ENCODE peak calls at places on chromosomes 4 and X, in five cellular contexts. D, L, Q, N and G are unnamed samples.

GRCh38 chrX:101276238-101276637 is 14.9 kb downstream of the TAF7L start:
- DNase-seq in N (no peak), Q (no peak), D (no peak), L (no peak), G (no peak)

GRCh38 chr4:48722509-48723446 is 57.3 kb downstream of the FRYL start:
- DNase-seq in L (no peak), N (no peak), D (no peak), Q (no peak), G (no peak)

GRCh38 chrX:140432328-140433025 is 72.4 kb downstream of the SOX3 start:
- DNase-seq in Q (no peak), L (no peak), N (no peak), D (no peak), G (no peak)

GRCh38 chrX:12210921-12211320 is 72.6 kb downstream of the FRMPD4 start:
- DNase-seq in N (no peak), L (no peak), D (no peak), Q (peak), G (no peak)

GRCh38 chr4:25702848-25703247 is 47.2 kb downstream of the SLC34A2 start:
- DNase-seq in N (no peak), L (peak), Q (peak), D (peak), G (no peak)

GRCh38 chr4:48931459-48931858 is 24.9 kb upstream of the OCIAD2 start:
- DNase-seq in N (no peak), D (no peak), L (no peak), Q (no peak), G (no peak)

GRCh38 chr4:113815826-113816225 is 54.3 kb upstream of the CAMK2D start:
- DNase-seq in D (no peak), N (no peak), Q (no peak), L (no peak), G (no peak)

GRCh38 chr4:145988628-145989027 is 50.0 kb upstream of the ZNF827 start:
- DNase-seq in Q (no peak), D (no peak), L (no peak), N (no peak), G (no peak)

GRCh38 chr4:188145626-188146025 is 6.4 kb downstream of the TRIML1 start:
- DNase-seq in Q (no peak), N (no peak), L (no peak), D (peak), G (no peak)

GRCh38 chrX:112808651-112809050 is 32.0 kb downstream of the AMOT start:
- DNase-seq in N (no peak), L (no peak), D (no peak), Q (no peak), G (no peak)

GRCh38 chr4:112633477-112634235 is 3.1 kb downstream of the ZGRF1 start:
- DNase-seq in L (no peak), N (peak), D (no peak), Q (peak), G (peak)

GRCh38 chrX:97446298-97446882 is 562.7 kb downstream of the RPA4 start:
- DNase-seq in Q (no peak), N (peak), D (no peak), L (no peak), G (no peak)

GRCh38 chrX:27438937-27439336 is 24.2 kb downstream of the PPP4R3C start:
- DNase-seq in D (no peak), L (no peak), Q (no peak), N (no peak), G (no peak)

GRCh38 chrX:125998432-125998831 is 167.7 kb downstream of the DCAF12L2 start:
- DNase-seq in L (no peak), Q (no peak), D (peak), N (peak), G (no peak)

GRCh38 chr4:103207673-103208072 is 9.5 kb upstream of the CENPE start:
- DNase-seq in D (no peak), L (no peak), Q (no peak), N (no peak), G (no peak)

GRCh38 chr4:165464813-165465381 is 86.1 kb downstream of the CPE start:
- DNase-seq in Q (peak), L (no peak), D (peak), N (peak), G (peak)

GRCh38 chr4:165458451-165458850 is 79.6 kb downstream of the CPE start:
- DNase-seq in D (no peak), N (no peak), L (no peak), Q (no peak), G (no peak)

GRCh38 chr4:165461176-165461835 is 82.5 kb downstream of the CPE start:
- DNase-seq in Q (peak), D (peak), L (no peak), N (no peak), G (no peak)

GRCh38 chr4:165464338-165464737 is 85.5 kb downstream of the CPE start:
- DNase-seq in Q (no peak), L (no peak), N (no peak), D (no peak), G (no peak)

DNA sequence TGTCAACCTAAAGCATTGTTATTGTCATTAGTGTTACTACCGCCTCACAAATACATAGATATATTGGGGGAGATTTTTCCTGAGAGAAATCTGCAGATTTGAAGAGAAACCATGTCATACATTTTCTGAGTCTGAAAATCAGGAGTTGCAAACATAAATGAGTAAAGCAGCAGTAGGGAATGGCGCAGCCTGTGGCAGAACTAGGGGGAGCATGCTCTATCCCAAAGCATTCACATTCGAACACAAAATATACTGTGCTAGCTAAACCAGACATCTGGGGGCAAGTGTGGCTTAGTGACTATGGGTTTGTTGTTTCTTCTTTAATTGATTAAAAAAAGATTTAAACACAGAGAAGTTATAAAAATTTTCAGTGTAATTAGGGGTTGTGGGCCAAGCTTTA is 83.2 kb downstream of the CPE start:
- DNase-seq in L (no peak), D (no peak), Q (no peak), N (no peak), G (no peak)
- TF ChIP-seq CTCF in L (no peak), D (peak), Q (peak), N (no peak), G (no peak)

DNA sequence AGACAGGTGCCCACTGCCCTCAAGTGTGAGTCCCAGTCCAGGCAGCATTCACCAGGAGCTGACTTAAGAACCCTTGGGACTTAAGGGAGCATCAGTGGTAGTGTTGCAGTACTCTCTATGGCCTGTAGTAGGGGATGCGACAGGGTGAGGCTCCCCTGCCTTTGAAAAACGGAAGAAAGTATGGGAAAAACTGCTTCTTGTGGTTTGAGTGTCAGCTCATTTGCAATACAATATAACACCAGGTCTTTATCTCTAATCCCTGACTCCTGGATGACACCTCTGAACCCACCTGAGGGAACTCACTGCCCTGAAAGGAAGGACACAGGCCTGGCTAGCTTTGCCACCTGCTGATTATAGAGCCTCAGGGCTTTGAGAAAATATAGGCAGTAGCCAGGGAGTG is 176.0 kb downstream of the SMARCA1 start:
- DNase-seq in Q (no peak), D (no peak), N (no peak), L (no peak), G (no peak)
- TF ChIP-seq CTCF in Q (peak), D (peak), N (peak), L (no peak), G (no peak)

GRCh38 chrX:74133156-74133796 is 170.7 kb upstream of the ZCCHC13 start:
- DNase-seq in N (peak), Q (peak), D (peak), L (no peak), G (peak)
- TF ChIP-seq CTCF in N (peak), Q (peak), D (peak), L (peak), G (peak)

DNA sequence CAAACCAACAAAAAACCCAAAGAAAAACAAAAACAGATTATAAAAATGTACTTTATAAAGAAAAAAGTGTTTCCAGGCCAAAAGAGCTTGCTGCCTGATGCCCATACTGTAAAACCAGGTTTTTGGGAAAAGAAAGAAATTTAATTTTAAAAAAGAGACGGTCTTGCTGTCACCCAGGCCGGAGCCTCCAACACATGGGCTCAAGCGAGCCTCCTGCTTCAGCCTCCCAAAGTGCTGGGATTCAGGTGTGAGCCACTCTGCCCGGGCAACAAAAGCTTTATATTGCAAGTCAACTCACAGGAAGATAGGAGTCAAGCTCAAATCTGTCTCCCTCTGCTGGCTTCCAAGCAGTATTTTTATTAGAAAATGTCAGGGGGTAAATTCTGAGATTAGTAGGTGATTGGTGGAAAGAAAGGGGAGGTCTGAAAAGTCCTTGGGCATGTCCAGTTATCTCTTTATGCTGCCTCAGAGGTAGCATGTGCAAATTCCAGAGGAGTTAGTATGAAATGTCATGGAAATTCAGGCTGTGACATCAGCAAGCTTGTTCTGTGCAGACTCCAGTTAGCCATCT is 39.4 kb downstream of the MGST2 start:
- DNase-seq in L (no peak), Q (peak), N (no peak), D (peak), G (no peak)
- TF ChIP-seq CTCF in L (no peak), Q (peak), N (peak), D (peak), G (no peak)

DNA sequence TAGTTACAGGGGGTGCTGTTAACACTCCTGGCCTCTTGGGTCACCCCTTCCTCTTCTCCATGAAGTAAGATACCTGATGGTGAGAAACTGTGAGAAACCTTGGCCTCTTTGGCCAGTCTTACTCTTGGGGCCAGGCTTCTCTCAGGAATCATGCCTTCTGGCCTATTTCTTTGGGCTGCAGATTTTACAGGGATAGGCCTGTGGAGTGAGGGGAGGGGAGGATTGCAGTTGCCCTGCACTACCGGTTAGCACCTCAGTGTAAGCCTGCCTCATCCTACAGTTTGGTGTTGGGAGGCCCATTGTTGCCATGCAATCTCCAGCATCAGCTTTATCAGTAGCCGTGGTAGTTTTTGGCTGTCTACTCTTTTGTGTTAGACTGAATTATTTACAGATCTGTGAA is 7.6 kb upstream of the PGRMC2 start:
- DNase-seq in D (no peak), L (no peak), N (no peak), Q (no peak), G (no peak)
- TF ChIP-seq CTCF in D (no peak), L (no peak), N (no peak), Q (no peak), G (no peak)